ENCODE peak calls at places on chromosomes 4 and X, in seven cellular contexts. Y, N, T, G, C, E and Q are unnamed samples.

GRCh38 chr4:3684546-3684945 is 81.6 kb upstream of the ADRA2C start:
- DNase-seq in Y (no peak), N (peak), T (no peak), G (no peak), C (no peak), E (no peak), Q (no peak)

GRCh38 chrX:68719904-68720614 is 72.6 kb downstream of the STARD8 start:
- DNase-seq in Y (peak), N (peak), T (no peak), G (no peak), C (no peak), E (no peak), Q (no peak)

GRCh38 chr4:16289872-16290554 is 63.7 kb upstream of the TAPT1 start:
- DNase-seq in Y (peak), N (no peak), T (no peak), G (no peak), C (no peak), E (peak), Q (no peak)

GRCh38 chrX:67614006-67614405 is 70.2 kb downstream of the AR start:
- DNase-seq in Y (peak), N (no peak), T (no peak), G (no peak), C (no peak), E (no peak), Q (no peak)

GRCh38 chr4:54737421-54737820 is 79.7 kb downstream of the KIT start:
- DNase-seq in Y (no peak), N (no peak), T (no peak), G (no peak), C (no peak), E (no peak), Q (no peak)

GRCh38 chr4:10490996-10491395 is 33.8 kb upstream of the ZNF518B start:
- DNase-seq in Y (no peak), N (no peak), T (no peak), G (no peak), C (no peak), E (no peak), Q (no peak)

GRCh38 chrX:21528076-21528475 is 130.1 kb downstream of the KLHL34 start:
- DNase-seq in Y (peak), N (no peak), T (no peak), G (no peak), C (no peak), E (no peak), Q (no peak)

GRCh38 chr4:189773909-189774308 is 166.8 kb upstream of the FRG1 start:
- DNase-seq in Y (peak), N (no peak), T (no peak), G (no peak), C (no peak), E (no peak), Q (no peak)

GRCh38 chr4:169098969-169099685 is 89.1 kb upstream of the CBR4 start:
- DNase-seq in Y (peak), N (no peak), T (no peak), G (no peak), C (no peak), E (no peak), Q (no peak)

GRCh38 chr4:125313497-125313896 is 1.3 kb upstream of the FAT4 start:
- DNase-seq in Y (peak), N (peak), T (no peak), G (no peak), C (peak), E (peak), Q (no peak)

GRCh38 chrX:1453951-1454785 is 1.5 kb upstream of the ASMTL start:
- DNase-seq in Y (peak), N (peak), T (peak), G (peak), C (peak), E (peak), Q (no peak)

GRCh38 chr4:8729408-8730149 is 137.0 kb downstream of the CPZ start:
- DNase-seq in Y (no peak), N (peak), T (no peak), G (peak), C (no peak), E (no peak), Q (no peak)

GRCh38 chr4:8648296-8648695 is 55.7 kb downstream of the CPZ start:
- DNase-seq in Y (no peak), N (peak), T (no peak), G (no peak), C (no peak), E (no peak), Q (no peak)

GRCh38 chr4:165152527-165152926 is 39.9 kb upstream of the TMEM192 start:
- DNase-seq in Y (peak), N (no peak), T (no peak), G (no peak), C (no peak), E (no peak), Q (no peak)

GRCh38 chr4:40576651-40577480 is 52.8 kb downstream of the RBM47 start:
- DNase-seq in Y (peak), N (peak), T (no peak), G (peak), C (peak), E (peak), Q (peak)
- TF ChIP-seq CTCF in Y (no peak), N (no peak), T (no peak), G (no peak), C (no peak), E (no peak), Q (no peak)

GRCh38 chrX:15055146-15055930 is 182.1 kb downstream of the MOSPD2 start:
- DNase-seq in Y (no peak), N (no peak), T (no peak), G (no peak), C (no peak), E (no peak), Q (no peak)

GRCh38 chrX:15056044-15056443 is 182.8 kb downstream of the MOSPD2 start:
- DNase-seq in Y (no peak), N (no peak), T (no peak), G (no peak), C (no peak), E (no peak), Q (no peak)

GRCh38 chrX:15050395-15050794 is 177.2 kb downstream of the MOSPD2 start:
- DNase-seq in Y (no peak), N (no peak), T (no peak), G (no peak), C (no peak), E (no peak), Q (no peak)
- TF ChIP-seq CTCF in Y (no peak), N (no peak), T (no peak), G (no peak), C (no peak), E (no peak), Q (no peak)

DNA sequence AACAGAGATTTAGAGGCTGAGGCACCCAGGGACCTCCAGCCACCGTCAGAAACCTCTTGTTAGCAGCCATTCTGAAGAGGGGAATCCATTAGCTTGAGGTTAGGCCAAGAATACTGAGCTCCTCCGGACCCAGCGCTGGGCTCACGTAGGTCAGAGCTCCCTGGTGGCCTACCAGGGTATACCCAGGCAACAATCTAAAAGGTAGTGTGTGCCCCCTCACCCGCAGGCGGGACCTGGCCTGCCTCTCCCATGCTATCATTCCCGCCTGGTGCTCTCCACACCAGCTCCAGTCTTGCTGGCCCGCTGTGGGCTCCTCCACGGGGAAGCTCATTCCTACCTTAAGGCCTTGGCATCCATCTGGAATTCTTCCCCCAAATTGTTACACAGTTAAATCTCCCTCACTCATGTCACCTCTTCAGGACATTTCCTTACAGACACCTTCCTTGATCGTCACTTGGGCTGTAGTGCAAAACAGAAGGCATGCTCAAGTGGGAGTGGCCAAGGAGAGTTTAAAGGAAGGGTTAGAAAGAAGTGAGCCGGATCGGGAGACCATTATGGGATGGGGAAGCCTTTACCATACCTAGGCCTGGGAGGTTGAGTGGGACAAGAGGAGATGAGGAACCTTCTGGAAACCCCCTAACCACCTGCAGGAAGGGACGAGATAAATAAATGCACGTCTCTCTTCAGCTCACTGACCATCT is 102.5 kb downstream of the UCHL1 start:
- DNase-seq in Y (no peak), N (no peak), T (peak), G (no peak), C (no peak), E (no peak), Q (no peak)
- TF ChIP-seq CTCF in Y (no peak), N (no peak), T (peak), G (no peak), C (no peak), E (no peak), Q (no peak)

DNA sequence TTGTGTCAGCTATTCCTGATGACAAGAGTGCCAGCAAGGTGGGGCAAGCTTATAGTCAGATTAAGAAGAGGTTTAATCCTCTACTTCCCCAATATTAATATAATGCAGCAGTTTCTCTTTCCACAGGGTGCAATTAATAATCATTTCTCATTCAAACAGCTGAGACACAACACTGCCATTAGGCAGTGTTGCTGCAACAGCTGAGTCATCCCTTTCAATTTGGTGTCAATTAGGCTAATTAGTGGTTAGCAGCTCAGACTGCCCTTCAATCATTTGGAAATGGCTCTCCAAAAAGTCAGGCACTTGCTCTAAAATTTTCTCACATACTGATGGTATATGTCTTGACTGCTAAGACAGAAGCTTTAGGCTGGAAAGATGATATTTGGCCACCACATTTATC is 265.7 kb upstream of the FAM241A start:
- DNase-seq in Y (no peak), N (no peak), T (no peak), G (no peak), C (no peak), E (no peak), Q (no peak)
- TF ChIP-seq CTCF in Y (no peak), N (no peak), T (no peak), G (no peak), C (no peak), E (no peak), Q (no peak)

GRCh38 chr4:76737180-76737579 is 160.8 kb downstream of the SOWAHB start:
- DNase-seq in Y (no peak), N (no peak), T (no peak), G (no peak), C (no peak), E (no peak), Q (no peak)

GRCh38 chr4:76729991-76730390 is 168.0 kb downstream of the SOWAHB start:
- DNase-seq in Y (no peak), N (no peak), T (no peak), G (no peak), C (no peak), E (no peak), Q (no peak)

GRCh38 chr4:76736434-76736833 is 161.5 kb downstream of the SOWAHB start:
- DNase-seq in Y (peak), N (no peak), T (no peak), G (no peak), C (peak), E (no peak), Q (no peak)

GRCh38 chr4:76732246-76732645 is 165.7 kb downstream of the SOWAHB start:
- DNase-seq in Y (no peak), N (no peak), T (no peak), G (no peak), C (no peak), E (no peak), Q (no peak)

DNA sequence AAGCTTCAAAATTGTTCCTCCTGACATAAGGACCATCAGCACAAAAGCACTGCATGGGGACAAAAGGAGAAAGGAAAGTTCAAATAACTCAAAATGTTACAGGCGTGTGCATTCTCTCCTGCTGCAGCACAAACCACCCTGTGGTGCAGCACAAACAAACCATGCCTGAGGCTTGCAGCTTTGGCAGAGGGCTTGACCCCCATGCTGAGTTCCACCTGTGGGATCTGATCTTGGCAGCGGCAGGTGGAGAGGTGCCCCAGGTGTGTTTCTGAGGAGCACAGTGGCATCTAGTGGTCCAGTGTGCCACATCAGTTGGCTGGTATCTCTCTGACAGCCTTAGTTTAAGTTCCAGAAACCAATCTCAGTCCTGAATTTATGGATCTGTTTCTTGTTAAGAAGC is 164.6 kb downstream of the SOWAHB start:
- DNase-seq in Y (no peak), N (no peak), T (no peak), G (no peak), C (no peak), E (peak), Q (no peak)
- TF ChIP-seq CTCF in Y (no peak), N (no peak), T (no peak), G (no peak), C (peak), E (peak), Q (peak)

DNA sequence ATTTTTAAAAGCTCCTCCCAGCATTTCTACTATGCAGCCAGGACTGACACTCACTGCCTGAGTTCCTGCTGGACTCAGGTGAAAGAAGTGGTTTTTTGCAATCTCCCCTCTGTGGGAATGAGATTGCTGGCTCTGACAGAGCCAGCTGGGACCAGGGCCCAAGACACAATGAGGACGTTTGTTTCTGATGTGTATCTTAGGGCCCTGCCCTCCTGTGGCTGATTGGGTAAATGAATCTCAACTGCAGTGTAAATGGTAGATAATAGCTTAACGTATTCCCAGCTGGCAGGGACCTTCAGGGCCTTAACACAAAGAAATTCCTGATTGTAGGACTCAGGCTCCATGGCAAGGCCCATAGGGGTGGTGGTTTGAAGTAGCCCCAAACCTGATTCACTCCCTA is 85.8 kb upstream of the PRPS1 start:
- DNase-seq in Y (peak), N (no peak), T (no peak), G (no peak), C (no peak), E (peak), Q (no peak)
- TF ChIP-seq CTCF in Y (peak), N (no peak), T (no peak), G (no peak), C (peak), E (peak), Q (peak)

GRCh38 chr4:58406762-58407161 is 1296.6 kb upstream of the IGFBP7 start:
- DNase-seq in Y (no peak), N (no peak), T (no peak), G (no peak), C (no peak), E (no peak), Q (no peak)
- TF ChIP-seq CTCF in Y (no peak), N (no peak), T (no peak), G (no peak), C (no peak), E (no peak), Q (no peak)

DNA sequence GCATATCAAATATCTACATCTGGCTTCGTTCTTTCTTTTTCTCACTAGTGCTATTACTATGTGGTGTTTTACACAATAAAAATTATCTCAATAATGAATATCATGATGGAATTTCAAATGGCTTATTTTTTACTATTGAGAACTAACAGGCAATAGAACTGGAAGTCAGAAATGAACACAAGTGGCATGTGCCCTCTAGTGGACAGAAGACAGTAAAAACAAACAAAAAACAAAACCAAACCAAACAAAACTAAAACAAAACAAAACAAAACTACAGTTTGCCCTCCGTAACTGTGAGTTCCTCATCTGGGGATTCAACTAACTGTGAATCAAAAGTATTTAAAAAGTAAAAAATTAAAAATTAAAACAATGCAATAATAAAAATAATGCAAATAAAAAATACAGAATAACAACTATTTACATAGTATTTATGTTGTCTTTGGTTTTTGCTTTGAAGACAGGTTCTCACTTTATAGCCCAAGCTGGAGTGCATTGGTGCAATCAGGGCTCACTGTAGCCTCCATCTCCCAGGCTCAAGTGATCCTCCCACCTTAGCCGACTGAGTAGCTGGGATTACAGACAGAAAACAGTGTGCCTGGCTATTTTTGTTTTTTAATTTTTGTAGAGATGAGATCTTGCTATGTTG is 195.6 kb upstream of the TACR3 start:
- DNase-seq in Y (peak), N (no peak), T (no peak), G (no peak), C (no peak), E (peak), Q (no peak)
- TF ChIP-seq CTCF in Y (peak), N (no peak), T (peak), G (no peak), C (peak), E (peak), Q (peak)